ENCODE peak calls at places on chromosomes 12 and 14, in four cellular contexts. One of them, this sample, is unnamed.

GRCh38 chr12:62900686-62901272 is 34.2 kb downstream of the PPM1H start:
- DNase-seq in iPS DF 6.9: no peak
- DNase-seq in tibial nerve: no peak
- DNase-seq in transverse colon: no peak
- DNase-seq in this sample: no peak

GRCh38 chr12:12686925-12687324 is 9.1 kb downstream of the GPR19 start:
- DNase-seq in transverse colon: no peak
- DNase-seq in tibial nerve: no peak
- DNase-seq in iPS DF 6.9: no peak
- DNase-seq in this sample: no peak

GRCh38 chr12:118773956-118774723 is 207.2 kb upstream of the SRRM4 start:
- DNase-seq in iPS DF 6.9: peak; percentile 87
- DNase-seq in tibial nerve: no peak
- DNase-seq in transverse colon: no peak
- DNase-seq in this sample: no peak

GRCh38 chr14:52790756-52791203 is 627 bp downstream of the GNPNAT1 start:
- DNase-seq in tibial nerve: no peak
- DNase-seq in iPS DF 6.9: no peak
- DNase-seq in transverse colon: no peak
- DNase-seq in this sample: no peak

GRCh38 chr12:91654087-91654486 is 471.5 kb upstream of the DCN start:
- DNase-seq in iPS DF 6.9: no peak
- DNase-seq in tibial nerve: no peak
- DNase-seq in transverse colon: no peak
- DNase-seq in this sample: no peak

GRCh38 chr12:106841471-106842302 is 67.2 kb downstream of the RIC8B start:
- DNase-seq in tibial nerve: no peak
- DNase-seq in iPS DF 6.9: no peak
- DNase-seq in transverse colon: peak; percentile 29
- DNase-seq in this sample: peak; percentile 64

GRCh38 chr12:24902521-24903304 is 46.2 kb downstream of the BCAT1 start:
- DNase-seq in iPS DF 6.9: no peak
- DNase-seq in transverse colon: no peak
- DNase-seq in tibial nerve: no peak
- DNase-seq in this sample: no peak

GRCh38 chr14:35235840-35236239 is 56.3 kb upstream of the PSMA6 start:
- DNase-seq in iPS DF 6.9: no peak
- DNase-seq in tibial nerve: no peak
- DNase-seq in transverse colon: no peak
- DNase-seq in this sample: no peak

GRCh38 chr12:84572186-84572585 is 340.4 kb downstream of the SLC6A15 start:
- DNase-seq in iPS DF 6.9: no peak
- DNase-seq in tibial nerve: no peak
- DNase-seq in transverse colon: no peak
- DNase-seq in this sample: no peak

GRCh38 chr12:76240281-76240680 is 107.9 kb downstream of the BBS10 start:
- DNase-seq in iPS DF 6.9: no peak
- DNase-seq in tibial nerve: no peak
- DNase-seq in transverse colon: no peak
- DNase-seq in this sample: no peak

GRCh38 chr12:132284071-132284492 is 45.3 kb downstream of the GALNT9 start:
- DNase-seq in iPS DF 6.9: no peak
- DNase-seq in transverse colon: no peak
- DNase-seq in tibial nerve: no peak
- DNase-seq in this sample: no peak

GRCh38 chr14:35346738-35347322 is 54.6 kb downstream of the PSMA6 start:
- DNase-seq in transverse colon: no peak
- DNase-seq in tibial nerve: no peak
- DNase-seq in iPS DF 6.9: no peak
- DNase-seq in this sample: no peak

GRCh38 chr14:38867561-38868150 is 235.4 kb downstream of the SEC23A start:
- DNase-seq in iPS DF 6.9: peak; percentile 84
- DNase-seq in tibial nerve: peak; percentile 65
- DNase-seq in transverse colon: peak; percentile 78
- DNase-seq in this sample: peak; percentile 86

GRCh38 chr12:6182279-6182898 is 17.8 kb upstream of the CD9 start:
- DNase-seq in iPS DF 6.9: no peak
- DNase-seq in tibial nerve: peak; percentile 35
- DNase-seq in transverse colon: peak; percentile 64
- DNase-seq in this sample: no peak

GRCh38 chr14:32426596-32427408 is 97.7 kb downstream of the AKAP6 start:
- DNase-seq in tibial nerve: no peak
- DNase-seq in iPS DF 6.9: no peak
- DNase-seq in transverse colon: no peak
- DNase-seq in this sample: peak; percentile 62

GRCh38 chr12:24049771-24050170 is 100.3 kb upstream of the SOX5 start:
- DNase-seq in iPS DF 6.9: no peak
- DNase-seq in tibial nerve: no peak
- DNase-seq in transverse colon: no peak
- DNase-seq in this sample: no peak

GRCh38 chr12:95838125-95838524 is 20.6 kb upstream of the SNRPF start:
- DNase-seq in tibial nerve: no peak
- DNase-seq in transverse colon: peak; percentile 65
- DNase-seq in iPS DF 6.9: no peak
- DNase-seq in this sample: no peak

GRCh38 chr14:63949696-63950095 is 96.9 kb downstream of the SYNE2 start:
- DNase-seq in tibial nerve: no peak
- DNase-seq in iPS DF 6.9: no peak
- DNase-seq in transverse colon: no peak
- DNase-seq in this sample: no peak

GRCh38 chr12:12901158-12901791 is 9.9 kb downstream of the GPRC5A start:
- DNase-seq in iPS DF 6.9: no peak
- DNase-seq in tibial nerve: no peak
- DNase-seq in transverse colon: peak; percentile 61
- DNase-seq in this sample: no peak

GRCh38 chr12:131074221-131075083 is 120.7 kb downstream of the ADGRD1 start:
- DNase-seq in iPS DF 6.9: no peak
- DNase-seq in transverse colon: no peak
- DNase-seq in tibial nerve: peak; percentile 74
- DNase-seq in this sample: no peak

GRCh38 chr14:60565211-60565610 is 56.3 kb downstream of the SIX6 start:
- DNase-seq in tibial nerve: no peak
- DNase-seq in transverse colon: no peak
- DNase-seq in iPS DF 6.9: no peak
- DNase-seq in this sample: no peak

GRCh38 chr14:86143248-86143647 is 613.3 kb downstream of the FLRT2 start:
- DNase-seq in transverse colon: no peak
- DNase-seq in iPS DF 6.9: no peak
- DNase-seq in tibial nerve: no peak
- DNase-seq in this sample: no peak

GRCh38 chr12:2890001-2890387 is 697 bp upstream of the TULP3 start:
- DNase-seq in tibial nerve: no peak
- DNase-seq in transverse colon: no peak
- DNase-seq in iPS DF 6.9: no peak
- DNase-seq in this sample: no peak

GRCh38 chr14:90397401-90398314 is 829 bp downstream of the CALM1 start:
- DNase-seq in tibial nerve: no peak
- DNase-seq in transverse colon: peak; percentile 66
- DNase-seq in iPS DF 6.9: no peak
- DNase-seq in this sample: peak; percentile 76

GRCh38 chr14:61528591-61529021 is 166.7 kb upstream of the HIF1A start:
- DNase-seq in tibial nerve: no peak
- DNase-seq in iPS DF 6.9: no peak
- DNase-seq in transverse colon: no peak
- DNase-seq in this sample: no peak

GRCh38 chr14:29339491-29339890 is 572.9 kb downstream of the FOXG1 start:
- DNase-seq in iPS DF 6.9: no peak
- DNase-seq in transverse colon: no peak
- DNase-seq in tibial nerve: no peak
- DNase-seq in this sample: no peak

GRCh38 chr14:87067597-87067996 is 925.4 kb downstream of the GALC start:
- DNase-seq in transverse colon: no peak
- DNase-seq in tibial nerve: no peak
- DNase-seq in iPS DF 6.9: no peak
- DNase-seq in this sample: no peak

GRCh38 chr12:108508243-108508642 is 6.8 kb upstream of the FICD start:
- DNase-seq in tibial nerve: no peak
- DNase-seq in iPS DF 6.9: no peak
- DNase-seq in transverse colon: no peak
- DNase-seq in this sample: no peak

GRCh38 chr12:25553083-25553482 is at the start of gene LMNTD1:
- DNase-seq in transverse colon: no peak
- DNase-seq in iPS DF 6.9: no peak
- DNase-seq in tibial nerve: no peak
- DNase-seq in this sample: no peak

GRCh38 chr14:54650331-54651017 is 83.5 kb downstream of the SAMD4A start:
- DNase-seq in iPS DF 6.9: no peak
- DNase-seq in transverse colon: peak; percentile 34
- DNase-seq in tibial nerve: peak; percentile 33
- DNase-seq in this sample: peak; percentile 26

GRCh38 chr12:9943244-9943643 is 11.1 kb upstream of the CLEC2A start:
- DNase-seq in tibial nerve: no peak
- DNase-seq in transverse colon: no peak
- DNase-seq in iPS DF 6.9: no peak
- DNase-seq in this sample: no peak

GRCh38 chr14:92712654-92713051 is 35.8 kb downstream of the LGMN start:
- DNase-seq in tibial nerve: no peak
- DNase-seq in transverse colon: no peak
- DNase-seq in iPS DF 6.9: no peak
- DNase-seq in this sample: no peak

GRCh38 chr12:94745562-94745961 is 95.2 kb upstream of the TMCC3 start:
- DNase-seq in transverse colon: no peak
- DNase-seq in tibial nerve: no peak
- DNase-seq in iPS DF 6.9: no peak
- DNase-seq in this sample: no peak

GRCh38 chr12:96375173-96375572 is 25.1 kb downstream of the CDK17 start:
- DNase-seq in transverse colon: peak; percentile 33
- DNase-seq in iPS DF 6.9: no peak
- DNase-seq in tibial nerve: no peak
- DNase-seq in this sample: no peak

GRCh38 chr12:58458093-58458492 is 462.2 kb downstream of the LRIG3 start:
- DNase-seq in iPS DF 6.9: no peak
- DNase-seq in transverse colon: no peak
- DNase-seq in tibial nerve: no peak
- DNase-seq in this sample: no peak

DNA sequence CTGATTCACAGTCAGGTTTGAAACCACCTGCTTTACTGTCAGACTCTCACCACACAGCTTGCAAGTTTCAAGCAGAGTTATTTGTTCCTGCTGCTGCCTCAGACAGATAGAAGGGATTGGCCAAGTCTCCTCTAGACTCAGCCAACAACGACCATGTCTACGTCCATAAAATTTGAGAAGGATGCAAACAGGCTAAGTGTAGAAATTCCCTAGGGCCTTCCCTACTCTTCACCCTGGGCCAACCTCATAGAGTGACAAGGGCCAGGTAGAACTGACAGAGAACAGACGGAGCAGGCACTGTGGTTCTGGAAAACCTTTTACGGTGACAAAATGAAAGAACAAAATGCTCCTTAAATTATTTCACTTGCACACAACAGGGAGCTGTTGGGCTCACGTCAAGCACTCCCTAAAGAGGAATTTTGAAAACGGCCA is 39.5 kb downstream of the CLIP1 start:
- DNase-seq in transverse colon: no peak
- DNase-seq in tibial nerve: no peak
- DNase-seq in iPS DF 6.9: no peak
- DNase-seq in this sample: no peak
- H3K4me1 ChIP-seq in transverse colon: no peaks in the 10 kb centered on the region
- H3K4me1 ChIP-seq in tibial nerve: no peaks in the 10 kb centered on the region
- H3K4me1 ChIP-seq in iPS DF 6.9: peaks cover 2% of the 10 kb centered on the region
- H3K4me1 ChIP-seq in this sample: peaks cover 17% of the 10 kb centered on the region

DNA sequence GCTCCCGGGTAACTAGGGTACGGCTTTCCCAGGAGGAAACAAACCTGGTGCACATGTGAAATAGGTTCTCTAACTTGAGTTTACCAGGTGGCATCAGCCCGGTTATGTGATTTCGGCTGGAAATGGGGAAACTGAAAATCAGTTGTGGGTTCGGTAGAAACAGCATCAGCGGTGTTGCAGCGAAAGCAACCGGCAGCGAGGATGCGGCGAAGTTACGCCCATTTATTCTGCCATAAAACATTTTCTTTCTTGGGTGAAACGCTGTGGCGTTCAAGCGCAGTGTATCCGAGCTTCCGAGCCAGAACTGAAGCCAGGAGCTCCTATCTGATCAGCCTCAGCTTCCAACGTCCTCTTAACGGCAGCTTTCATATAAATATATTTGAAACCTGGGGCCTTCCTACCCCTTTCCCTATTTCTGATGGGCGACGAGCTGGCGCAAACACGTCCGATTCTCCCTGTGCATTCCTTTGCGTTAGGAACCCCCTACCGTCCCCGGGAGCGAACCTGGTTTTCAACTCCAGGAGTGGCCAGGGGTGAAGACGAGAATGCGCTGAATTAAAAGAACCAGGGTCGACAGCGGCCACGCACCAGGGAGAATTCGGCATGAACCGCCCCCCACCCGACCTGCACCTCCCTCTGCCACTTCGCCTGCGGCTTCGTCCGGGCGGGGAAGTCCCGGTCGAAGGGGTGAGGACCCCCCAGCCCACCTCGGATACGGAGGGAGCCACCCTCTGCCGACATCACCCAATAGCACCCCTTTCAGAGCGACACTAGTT is 1.6 kb downstream of the DPF3 start:
- DNase-seq in transverse colon: peak; percentile 30
- DNase-seq in iPS DF 6.9: no peak
- DNase-seq in tibial nerve: no peak
- DNase-seq in this sample: no peak
- H3K4me1 ChIP-seq in transverse colon: peaks cover 17% of the 10 kb centered on the region
- H3K4me1 ChIP-seq in iPS DF 6.9: peaks cover 9% of the 10 kb centered on the region
- H3K4me1 ChIP-seq in tibial nerve: peaks cover 10% of the 10 kb centered on the region
- H3K4me1 ChIP-seq in this sample: peaks cover 18% of the 10 kb centered on the region

DNA sequence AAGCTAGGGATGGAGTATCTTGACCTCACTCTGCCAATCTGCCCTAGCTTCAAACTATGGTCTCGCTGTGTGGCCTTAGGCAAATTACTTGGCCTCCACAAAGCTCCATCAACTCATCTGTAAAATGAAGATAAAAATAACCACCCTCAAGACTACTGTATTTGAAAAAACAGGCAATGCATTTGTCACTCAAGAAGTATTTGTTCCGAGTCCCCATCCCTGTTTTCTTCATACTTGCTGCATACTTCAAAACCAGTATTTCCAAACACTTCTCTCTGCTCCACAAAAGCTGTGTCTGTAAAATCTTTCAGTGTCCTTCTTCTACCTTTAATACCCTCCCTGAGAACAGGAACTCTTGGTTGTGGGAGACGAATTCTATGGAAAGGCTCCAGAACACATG is 47.9 kb downstream of the GTF2A1 start:
- DNase-seq in iPS DF 6.9: no peak
- DNase-seq in tibial nerve: no peak
- DNase-seq in transverse colon: no peak
- DNase-seq in this sample: no peak
- H3K4me1 ChIP-seq in iPS DF 6.9: no peaks in the 10 kb centered on the region
- H3K4me1 ChIP-seq in tibial nerve: peaks cover 9% of the 10 kb centered on the region
- H3K4me1 ChIP-seq in transverse colon: peaks cover 16% of the 10 kb centered on the region
- H3K4me1 ChIP-seq in this sample: peaks cover 30% of the 10 kb centered on the region

GRCh38 chr14:98195256-98195655 is 1076.7 kb downstream of the BCL11B start:
- DNase-seq in tibial nerve: no peak
- DNase-seq in iPS DF 6.9: no peak
- DNase-seq in transverse colon: no peak
- DNase-seq in this sample: no peak

GRCh38 chr14:98194821-98195220 is 1077.2 kb downstream of the BCL11B start:
- DNase-seq in transverse colon: no peak
- DNase-seq in iPS DF 6.9: no peak
- DNase-seq in tibial nerve: no peak
- DNase-seq in this sample: no peak

GRCh38 chr14:98189944-98190343 is 1082.1 kb downstream of the BCL11B start:
- DNase-seq in iPS DF 6.9: no peak
- DNase-seq in transverse colon: no peak
- DNase-seq in tibial nerve: no peak
- DNase-seq in this sample: no peak

GRCh38 chr14:98189521-98189920 is 1082.5 kb downstream of the BCL11B start:
- DNase-seq in transverse colon: no peak
- DNase-seq in tibial nerve: no peak
- DNase-seq in iPS DF 6.9: no peak
- DNase-seq in this sample: no peak

GRCh38 chr14:98192946-98193345 is 1079.1 kb downstream of the BCL11B start:
- DNase-seq in transverse colon: no peak
- DNase-seq in iPS DF 6.9: no peak
- DNase-seq in tibial nerve: no peak
- DNase-seq in this sample: no peak
- H3K4me1 ChIP-seq in transverse colon: no peaks in the 10 kb centered on the region
- H3K4me1 ChIP-seq in iPS DF 6.9: peaks cover 1% of the 10 kb centered on the region
- H3K4me1 ChIP-seq in tibial nerve: no peaks in the 10 kb centered on the region
- H3K4me1 ChIP-seq in this sample: no peaks in the 10 kb centered on the region